ENCODE peak calls at places on chromosome 6, in five cellular contexts. I is stomach, M is SK-N-SH, B is breast epithelium, L is HL-60. X is an unnamed sample.

GRCh38 chr6:402901-403658 is 11.5 kb downstream of the IRF4 start:
- DNase-seq in I (no peak), M (no peak), B (no peak), L (no peak), X (no peak)

GRCh38 chr6:69914015-69914485 is 47.7 kb downstream of the COL19A1 start:
- DNase-seq in I (no peak), M (no peak), B (no peak), L (no peak), X (no peak)

GRCh38 chr6:33668914-33669313 is 42.6 kb downstream of the UQCC2 start:
- DNase-seq in I (peak; percentile 42), M (no peak), B (no peak), L (no peak), X (peak; percentile 88)

GRCh38 chr6:30960907-30961673 is 20.3 kb downstream of the MUCL3 start:
- DNase-seq in I (no peak), M (no peak), B (no peak), L (no peak), X (no peak)

GRCh38 chr6:88368071-88368787 is 202.1 kb upstream of the CNR1 start:
- DNase-seq in I (no peak), M (no peak), B (no peak), L (no peak), X (no peak)

GRCh38 chr6:5173862-5174643 is 86.7 kb downstream of the LYRM4 start:
- DNase-seq in I (no peak), M (no peak), B (no peak), L (no peak), X (no peak)

GRCh38 chr6:108236791-108237190 is 24.0 kb downstream of the SNX3 start:
- DNase-seq in I (no peak), M (no peak), B (no peak), L (no peak), X (no peak)

GRCh38 chr6:147503587-147503986 is 4.9 kb upstream of the SAMD5 start:
- DNase-seq in I (no peak), M (no peak), B (no peak), L (no peak), X (no peak)

GRCh38 chr6:143605894-143606293 is 71.9 kb upstream of the PHACTR2 start:
- DNase-seq in I (no peak), M (no peak), B (no peak), L (no peak), X (no peak)

GRCh38 chr6:42374027-42374669 is 77.6 kb downstream of the TRERF1 start:
- DNase-seq in I (no peak), M (no peak), B (no peak), L (no peak), X (no peak)

GRCh38 chr6:169319561-169319960 is 65.9 kb upstream of the THBS2 start:
- DNase-seq in I (no peak), M (no peak), B (no peak), L (no peak), X (no peak)

GRCh38 chr6:88967891-88968290 is 4.5 kb upstream of the RNGTT start:
- DNase-seq in I (no peak), M (no peak), B (no peak), L (no peak), X (no peak)

GRCh38 chr6:7587631-7588100 is 2.3 kb upstream of the SNRNP48 start:
- DNase-seq in I (no peak), M (no peak), B (no peak), L (no peak), X (no peak)

GRCh38 chr6:17907467-17908229 is 79.8 kb downstream of the KIF13A start:
- DNase-seq in I (peak; percentile 63), M (no peak), B (no peak), L (peak; percentile 97), X (peak; percentile 80)

GRCh38 chr6:3322366-3322890 is 63.7 kb downstream of the PSMG4 start:
- DNase-seq in I (no peak), M (no peak), B (no peak), L (no peak), X (peak; percentile 61)

GRCh38 chr6:125714431-125715090 is 34.9 kb upstream of the HEY2 start:
- DNase-seq in I (no peak), M (no peak), B (no peak), L (no peak), X (no peak)

GRCh38 chr6:27209167-27209566 is 38.3 kb upstream of the PRSS16 start:
- DNase-seq in I (no peak), M (no peak), B (no peak), L (no peak), X (no peak)

GRCh38 chr6:40626886-40627285 is 39.7 kb upstream of the LRFN2 start:
- DNase-seq in I (no peak), M (no peak), B (no peak), L (no peak), X (no peak)

GRCh38 chr6:127851197-127851596 is 49.7 kb downstream of the THEMIS start:
- DNase-seq in I (no peak), M (no peak), B (no peak), L (no peak), X (no peak)

GRCh38 chr6:26141378-26141901 is 54.2 kb downstream of the HFE start:
- DNase-seq in I (no peak), M (no peak), B (no peak), L (no peak), X (no peak)

DNA sequence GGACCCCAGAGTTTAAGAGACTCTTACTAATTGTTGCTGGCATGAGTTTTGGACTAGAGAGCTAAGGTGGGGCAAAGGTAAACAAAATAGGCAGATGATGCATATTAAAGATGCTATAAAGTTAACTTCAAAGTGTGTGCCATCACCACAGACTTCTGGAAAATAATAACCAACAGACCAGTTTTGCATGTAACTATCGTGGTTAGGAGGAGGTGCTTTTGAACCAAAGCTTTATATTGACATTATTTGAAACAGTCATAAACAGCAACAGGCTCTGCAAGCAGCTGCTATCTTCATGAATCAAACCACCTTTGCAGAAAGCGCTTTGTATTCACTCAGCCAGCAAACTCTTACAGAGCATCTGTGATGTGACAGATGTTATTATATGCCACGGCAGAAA is 81.8 kb downstream of the CRYBG1 start:
- DNase-seq in I (no peak), M (no peak), B (no peak), L (no peak), X (no peak)
- TF ChIP-seq POLR2AphosphoS5 in I (no peak), M (no peak), B (no peak), L (no peak), X (no peak)

DNA sequence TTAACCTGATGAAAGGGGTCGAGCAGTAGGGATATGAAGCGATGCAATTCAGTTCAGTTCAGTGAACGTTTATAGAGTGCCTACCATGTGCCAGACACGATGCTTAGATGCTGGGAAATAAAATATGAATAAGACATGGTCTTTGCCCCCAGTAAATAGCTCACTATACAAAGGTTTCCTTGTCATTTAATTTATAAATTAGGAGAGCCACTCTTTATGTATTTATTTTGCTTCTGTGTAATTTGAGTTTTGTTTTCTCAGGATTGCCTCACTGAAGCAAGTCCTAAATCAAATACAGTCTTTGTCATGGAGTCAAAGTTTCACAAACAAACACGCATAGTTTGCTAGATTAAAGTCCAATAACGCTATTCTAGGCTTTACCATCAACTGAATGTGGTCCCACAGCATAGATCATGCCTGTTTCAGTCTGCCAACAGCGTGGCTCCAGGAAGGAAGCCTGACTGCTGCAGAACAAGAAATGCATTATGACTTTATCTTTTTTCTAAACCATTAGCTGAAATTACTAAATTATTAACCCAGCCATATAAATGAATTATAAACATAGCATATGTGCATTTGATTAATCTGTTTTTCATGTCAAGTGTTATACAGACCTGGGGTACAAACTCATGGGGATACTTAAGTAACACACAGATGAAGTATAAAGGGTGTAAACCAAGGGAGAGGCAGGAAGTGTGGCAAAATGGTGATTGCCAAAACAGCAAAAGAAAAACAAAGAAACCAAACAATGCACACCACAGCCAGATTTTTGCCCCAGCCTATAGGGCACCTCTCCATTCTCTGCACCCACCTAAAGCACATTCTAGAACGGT is 29.8 kb upstream of the CCN2 start:
- DNase-seq in I (no peak), M (no peak), B (no peak), L (no peak), X (no peak)
- TF ChIP-seq POLR2AphosphoS5 in I (no peak), M (no peak), B (no peak), L (no peak), X (no peak)

DNA sequence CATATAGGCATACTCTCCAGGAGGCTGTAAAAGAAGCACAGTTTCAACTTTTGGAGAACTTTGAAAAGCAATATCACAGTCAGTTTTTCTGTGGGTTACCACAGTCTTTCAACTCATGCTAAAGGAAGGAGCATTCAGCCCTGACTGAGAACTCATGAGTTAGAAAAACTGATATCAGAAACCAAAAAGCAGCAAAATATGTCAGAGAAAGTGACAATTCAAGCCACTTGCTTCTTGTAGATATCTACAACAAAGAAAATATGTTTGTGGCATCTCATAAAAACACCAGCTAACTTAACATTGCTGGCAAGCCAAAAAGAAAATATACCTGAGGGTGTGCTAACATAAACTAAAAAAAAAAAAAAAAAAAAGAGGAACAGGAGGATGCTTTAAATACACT is 36.1 kb upstream of the PTCHD4 start:
- DNase-seq in I (no peak), M (no peak), B (no peak), L (no peak), X (no peak)
- TF ChIP-seq POLR2AphosphoS5 in I (no peak), M (no peak), B (no peak), L (no peak), X (no peak)

DNA sequence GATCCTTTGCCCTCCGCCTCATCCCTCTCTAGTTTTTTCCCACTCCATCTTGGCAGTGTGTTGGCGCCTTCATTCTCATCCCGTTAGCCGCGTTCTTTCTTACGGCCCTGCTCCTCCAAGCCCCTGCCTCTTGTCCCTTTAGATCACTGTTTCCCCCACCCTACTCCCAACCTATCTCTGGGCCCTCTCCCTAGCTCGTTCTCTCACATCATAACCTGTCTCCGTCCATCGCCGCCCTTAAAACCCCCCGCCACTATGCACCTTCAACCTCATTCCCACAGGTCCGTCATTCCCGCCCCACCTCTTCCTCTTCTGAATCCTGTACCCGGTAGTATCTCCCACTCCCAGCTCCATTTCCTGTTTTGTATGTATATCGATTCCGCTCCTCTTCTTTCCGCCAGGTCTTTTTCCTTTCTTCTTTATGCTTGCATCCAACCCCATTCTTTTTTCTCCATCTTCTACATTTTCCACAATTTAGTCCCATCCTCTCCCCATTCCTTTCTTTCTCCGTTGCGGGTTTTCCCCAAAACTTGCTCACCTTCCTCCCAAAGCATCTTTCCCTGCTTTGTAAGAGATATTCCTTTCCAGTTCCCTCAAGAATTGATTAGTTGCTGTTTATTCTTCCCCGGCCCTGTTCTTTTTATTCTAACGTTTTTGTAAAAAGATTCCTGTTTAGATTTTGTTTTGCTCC is 671 bp downstream of the EFHC1 start:
- DNase-seq in I (no peak), M (peak; percentile 53), B (no peak), L (no peak), X (peak; percentile 79)
- TF ChIP-seq POLR2AphosphoS5 in I (no peak), M (peak; percentile 71), B (no peak), L (no peak), X (no peak)